ENCODE peak calls at places on chromosomes 5 and 9, in six cellular contexts. One of them, this sample, is unnamed.

GRCh38 chr5:177098103-177098771 is 11.5 kb downstream of the FGFR4 start:
- DNase-seq in T47D: no peak
- DNase-seq in activated T-helper 1 cell treated with anti-CD3 and anti-CD28 coated beads, Interleukin-2, amount 50 U/mL, for 16 hours: no peak
- DNase-seq in coronary artery: no peak
- DNase-seq in kidney tubule cell: no peak
- DNase-seq in head of caudate nucleus: peak; percentile 58
- DNase-seq in this sample: no peak

GRCh38 chr5:141742866-141743651 is 61.0 kb upstream of the ARAP3 start:
- DNase-seq in coronary artery: no peak
- DNase-seq in head of caudate nucleus: no peak
- DNase-seq in activated T-helper 1 cell treated with anti-CD3 and anti-CD28 coated beads, Interleukin-2, amount 50 U/mL, for 16 hours: no peak
- DNase-seq in kidney tubule cell: peak; percentile 41
- DNase-seq in T47D: peak; percentile 70
- DNase-seq in this sample: no peak

GRCh38 chr5:74378464-74378863 is 262.1 kb downstream of the ENC1 start:
- DNase-seq in head of caudate nucleus: no peak
- DNase-seq in coronary artery: peak; percentile 4
- DNase-seq in T47D: no peak
- DNase-seq in activated T-helper 1 cell treated with anti-CD3 and anti-CD28 coated beads, Interleukin-2, amount 50 U/mL, for 16 hours: no peak
- DNase-seq in kidney tubule cell: peak; percentile 68
- DNase-seq in this sample: peak; percentile 19

GRCh38 chr5:111932628-111933027 is 175.6 kb upstream of the NREP start:
- DNase-seq in T47D: no peak
- DNase-seq in activated T-helper 1 cell treated with anti-CD3 and anti-CD28 coated beads, Interleukin-2, amount 50 U/mL, for 16 hours: no peak
- DNase-seq in kidney tubule cell: no peak
- DNase-seq in coronary artery: no peak
- DNase-seq in head of caudate nucleus: no peak
- DNase-seq in this sample: no peak

GRCh38 chr5:40001796-40002195 is 577.0 kb upstream of the DAB2 start:
- DNase-seq in kidney tubule cell: no peak
- DNase-seq in coronary artery: no peak
- DNase-seq in T47D: no peak
- DNase-seq in activated T-helper 1 cell treated with anti-CD3 and anti-CD28 coated beads, Interleukin-2, amount 50 U/mL, for 16 hours: no peak
- DNase-seq in head of caudate nucleus: no peak
- DNase-seq in this sample: no peak

GRCh38 chr5:146862641-146863040 is 15.9 kb downstream of the PPP2R2B start:
- DNase-seq in activated T-helper 1 cell treated with anti-CD3 and anti-CD28 coated beads, Interleukin-2, amount 50 U/mL, for 16 hours: no peak
- DNase-seq in T47D: no peak
- DNase-seq in kidney tubule cell: no peak
- DNase-seq in head of caudate nucleus: no peak
- DNase-seq in coronary artery: no peak
- DNase-seq in this sample: no peak

GRCh38 chr5:27652505-27652904 is 614.1 kb upstream of the CDH9 start:
- DNase-seq in T47D: no peak
- DNase-seq in coronary artery: no peak
- DNase-seq in head of caudate nucleus: no peak
- DNase-seq in kidney tubule cell: no peak
- DNase-seq in activated T-helper 1 cell treated with anti-CD3 and anti-CD28 coated beads, Interleukin-2, amount 50 U/mL, for 16 hours: no peak
- DNase-seq in this sample: no peak

GRCh38 chr5:89968870-89969472 is 440.6 kb downstream of the CETN3 start:
- DNase-seq in kidney tubule cell: no peak
- DNase-seq in head of caudate nucleus: no peak
- DNase-seq in T47D: peak; percentile 73
- DNase-seq in activated T-helper 1 cell treated with anti-CD3 and anti-CD28 coated beads, Interleukin-2, amount 50 U/mL, for 16 hours: no peak
- DNase-seq in coronary artery: no peak
- DNase-seq in this sample: no peak

GRCh38 chr5:95280692-95281091 is 4.2 kb downstream of the MCTP1 start:
- DNase-seq in kidney tubule cell: no peak
- DNase-seq in head of caudate nucleus: no peak
- DNase-seq in T47D: no peak
- DNase-seq in coronary artery: no peak
- DNase-seq in activated T-helper 1 cell treated with anti-CD3 and anti-CD28 coated beads, Interleukin-2, amount 50 U/mL, for 16 hours: no peak
- DNase-seq in this sample: no peak

GRCh38 chr5:38249286-38249685 is 9.1 kb upstream of the EGFLAM start:
- DNase-seq in kidney tubule cell: no peak
- DNase-seq in activated T-helper 1 cell treated with anti-CD3 and anti-CD28 coated beads, Interleukin-2, amount 50 U/mL, for 16 hours: no peak
- DNase-seq in coronary artery: no peak
- DNase-seq in T47D: no peak
- DNase-seq in head of caudate nucleus: no peak
- DNase-seq in this sample: no peak

GRCh38 chr5:131221888-131222287 is 42.0 kb upstream of the CDC42SE2 start:
- DNase-seq in T47D: no peak
- DNase-seq in coronary artery: no peak
- DNase-seq in activated T-helper 1 cell treated with anti-CD3 and anti-CD28 coated beads, Interleukin-2, amount 50 U/mL, for 16 hours: no peak
- DNase-seq in kidney tubule cell: peak; percentile 14
- DNase-seq in head of caudate nucleus: no peak
- DNase-seq in this sample: no peak

GRCh38 chr9:113568081-113568435 is 104.5 kb downstream of the RGS3 start:
- DNase-seq in activated T-helper 1 cell treated with anti-CD3 and anti-CD28 coated beads, Interleukin-2, amount 50 U/mL, for 16 hours: no peak
- DNase-seq in coronary artery: no peak
- DNase-seq in head of caudate nucleus: no peak
- DNase-seq in T47D: no peak
- DNase-seq in kidney tubule cell: no peak
- DNase-seq in this sample: no peak

GRCh38 chr5:13346401-13346800 is 598.1 kb downstream of the DNAH5 start:
- DNase-seq in T47D: no peak
- DNase-seq in coronary artery: no peak
- DNase-seq in head of caudate nucleus: no peak
- DNase-seq in activated T-helper 1 cell treated with anti-CD3 and anti-CD28 coated beads, Interleukin-2, amount 50 U/mL, for 16 hours: no peak
- DNase-seq in kidney tubule cell: no peak
- DNase-seq in this sample: no peak

GRCh38 chr5:102858221-102858620 is 103.1 kb downstream of the PAM start:
- DNase-seq in coronary artery: no peak
- DNase-seq in kidney tubule cell: no peak
- DNase-seq in T47D: no peak
- DNase-seq in activated T-helper 1 cell treated with anti-CD3 and anti-CD28 coated beads, Interleukin-2, amount 50 U/mL, for 16 hours: no peak
- DNase-seq in head of caudate nucleus: no peak
- DNase-seq in this sample: no peak

GRCh38 chr9:77848897-77849296 is 182.7 kb downstream of the GNAQ start:
- DNase-seq in T47D: no peak
- DNase-seq in coronary artery: no peak
- DNase-seq in activated T-helper 1 cell treated with anti-CD3 and anti-CD28 coated beads, Interleukin-2, amount 50 U/mL, for 16 hours: no peak
- DNase-seq in head of caudate nucleus: peak; percentile 42
- DNase-seq in kidney tubule cell: peak; percentile 66
- DNase-seq in this sample: no peak

GRCh38 chr5:67192719-67193464 is 3.7 kb downstream of the CD180 start:
- DNase-seq in coronary artery: no peak
- DNase-seq in head of caudate nucleus: no peak
- DNase-seq in activated T-helper 1 cell treated with anti-CD3 and anti-CD28 coated beads, Interleukin-2, amount 50 U/mL, for 16 hours: no peak
- DNase-seq in kidney tubule cell: no peak
- DNase-seq in T47D: no peak
- DNase-seq in this sample: no peak

GRCh38 chr9:135090547-135090946 is 3.1 kb downstream of the OLFM1 start:
- DNase-seq in kidney tubule cell: no peak
- DNase-seq in coronary artery: no peak
- DNase-seq in activated T-helper 1 cell treated with anti-CD3 and anti-CD28 coated beads, Interleukin-2, amount 50 U/mL, for 16 hours: no peak
- DNase-seq in head of caudate nucleus: no peak
- DNase-seq in T47D: peak; percentile 84
- DNase-seq in this sample: no peak

This sample was measured in osteocyte.